ENCODE peak calls at places on chromosomes 6 and 20, in four cellular contexts. Y is GM12878, I is HCT116, Z is HepG2. V is an unnamed sample. For H3K4me1, the result is how much of the 10 kb centered on the place peaks cover.

GRCh38 chr6:62466607-62467006 is 180.6 kb upstream of the KHDRBS2 start:
- DNase-seq in Z (no peak), I (no peak), Y (no peak), V (no peak)

GRCh38 chr6:87543836-87544735 is 45.7 kb downstream of the RARS2 start:
- DNase-seq in Z (no peak), Y (no peak), I (no peak), V (no peak)

GRCh38 chr6:140073456-140073855 is 699.0 kb upstream of the CITED2 start:
- DNase-seq in I (no peak), Z (no peak), Y (no peak), V (no peak)

GRCh38 chr6:118844915-118845314 is 49.0 kb upstream of the ASF1A start:
- DNase-seq in Y (peak), I (no peak), Z (no peak), V (no peak)

GRCh38 chr6:71228461-71229041 is 60.1 kb upstream of the OGFRL1 start:
- DNase-seq in Y (no peak), I (no peak), Z (no peak), V (no peak)

GRCh38 chr6:43887906-43888683 is 118.1 kb downstream of the VEGFA start:
- DNase-seq in Z (no peak), I (no peak), Y (no peak), V (no peak)

GRCh38 chr6:36533321-36533720 is 14.0 kb downstream of the STK38 start:
- DNase-seq in I (no peak), Z (no peak), Y (no peak), V (no peak)

GRCh38 chr6:25034477-25034876 is 98.7 kb upstream of the RIPOR2 start:
- DNase-seq in I (no peak), Z (no peak), Y (no peak), V (no peak)

GRCh38 chr6:139316622-139317317 is 25.0 kb upstream of the TXLNB start:
- DNase-seq in Z (no peak), Y (no peak), I (no peak), V (no peak)

GRCh38 chr6:20412674-20413073 is 11.0 kb downstream of the E2F3 start:
- DNase-seq in I (no peak), Z (no peak), Y (no peak), V (no peak)

GRCh38 chr20:35311409-35311808 is 19.2 kb upstream of the FAM83C start:
- DNase-seq in I (peak), Z (no peak), Y (no peak), V (no peak)

GRCh38 chr6:49839957-49840356 is 26.4 kb downstream of the CRISP1 start:
- DNase-seq in I (no peak), Z (no peak), Y (no peak), V (no peak)

GRCh38 chr20:32019156-32019510 is 8.9 kb downstream of the CCM2L start:
- DNase-seq in Z (no peak), I (no peak), Y (no peak), V (no peak)

GRCh38 chr20:36887779-36888133 is 11.8 kb downstream of the TLDC2 start:
- DNase-seq in Z (no peak), Y (no peak), I (no peak), V (no peak)

GRCh38 chr6:100573169-100573568 is 108.4 kb upstream of the SIM1 start:
- DNase-seq in I (peak), Z (peak), Y (no peak), V (no peak)

GRCh38 chr6:60695232-60695631 is 1590.8 kb downstream of the KHDRBS2 start:
- DNase-seq in Z (no peak), I (no peak), Y (no peak), V (no peak)

GRCh38 chr6:162526960-162527359 is 200.6 kb downstream of the PRKN start:
- DNase-seq in Z (no peak), Y (no peak), I (no peak), V (no peak)

GRCh38 chr20:57392512-57393271 is 1.5 kb downstream of the RBM38 start:
- DNase-seq in Z (no peak), Y (no peak), I (no peak), V (no peak)

GRCh38 chr6:48057611-48058010 is 53.4 kb downstream of the PTCHD4 start:
- DNase-seq in I (no peak), Y (no peak), Z (no peak), V (no peak)

DNA sequence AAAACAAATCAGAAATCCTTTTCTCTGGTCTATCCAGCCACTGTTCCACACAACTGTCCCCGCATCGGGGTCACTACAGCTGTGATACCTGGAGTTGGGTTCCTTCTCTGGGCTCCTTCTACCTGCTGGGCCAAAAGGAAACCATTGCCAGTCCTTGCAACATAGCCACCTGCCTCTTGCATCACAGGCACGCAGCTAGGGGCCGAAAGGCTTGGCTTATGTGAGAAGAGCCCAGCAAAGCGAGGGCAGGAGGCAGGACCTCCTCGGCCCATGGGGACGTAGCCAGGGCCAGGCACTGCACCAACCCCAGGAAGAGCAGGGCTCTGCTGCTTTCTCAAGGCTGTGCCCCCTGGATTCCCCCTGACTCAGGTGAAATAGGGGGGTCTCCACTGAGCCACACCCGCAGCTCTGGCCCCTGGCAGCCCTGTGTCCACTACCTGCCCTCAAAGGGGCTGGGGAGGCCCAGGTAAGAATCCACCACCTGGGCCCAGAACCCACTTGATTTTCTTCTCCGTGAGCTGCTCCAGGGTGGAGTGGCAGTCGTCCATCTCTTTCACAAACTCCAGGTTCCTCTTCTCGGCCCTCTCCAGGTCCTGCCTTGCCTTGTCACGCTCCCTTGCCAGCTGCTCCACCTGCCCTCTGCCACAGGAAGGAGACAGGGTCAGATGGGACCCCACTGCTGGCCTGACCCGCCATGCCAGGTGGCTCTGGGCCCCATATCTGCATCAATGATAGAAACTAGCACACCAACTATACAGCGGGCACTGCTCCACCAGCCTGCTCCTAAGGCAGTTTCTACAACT is 88.9 kb downstream of the GINS1 start:
- DNase-seq in Y (no peak), I (no peak), Z (no peak), V (no peak)
- H3K4me1 ChIP-seq in Y (under half), I (under half), Z (under half), V (under half)

DNA sequence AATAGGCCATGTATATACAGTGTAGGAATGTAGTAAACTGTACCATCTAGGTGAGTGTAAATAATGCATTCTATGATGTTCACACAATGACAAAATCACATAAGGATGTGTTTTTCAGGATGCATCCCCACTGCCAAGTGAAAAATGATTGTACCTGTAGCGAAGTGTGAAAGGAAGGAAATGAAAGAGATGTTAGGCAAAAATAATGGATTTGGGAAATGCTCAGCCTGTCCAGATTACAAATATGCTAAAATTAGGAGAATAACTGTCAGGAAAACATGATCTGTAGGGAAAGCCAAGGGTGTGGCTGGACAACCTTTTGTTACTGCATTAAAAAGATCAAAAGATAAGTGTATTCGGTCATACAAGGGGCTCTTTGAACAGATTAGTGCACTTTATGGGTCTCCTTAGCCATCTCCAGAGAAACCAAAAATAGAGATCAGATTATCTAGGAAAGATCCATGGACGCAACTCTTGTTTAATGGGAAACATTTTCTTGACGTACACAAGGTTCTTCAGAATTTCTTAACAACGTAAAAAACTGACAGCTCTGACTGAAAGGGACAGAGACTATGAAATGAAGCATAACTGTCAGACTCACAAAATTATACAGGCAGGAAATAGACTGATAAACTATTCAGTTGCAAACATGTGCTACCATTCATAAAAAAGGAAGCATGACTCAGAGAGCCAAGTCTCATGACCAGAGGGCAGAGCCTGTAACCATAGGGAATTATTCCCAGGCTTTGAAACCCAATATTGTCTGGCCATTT is 253.6 kb upstream of the RAB32 start:
- DNase-seq in I (no peak), Y (no peak), Z (no peak), V (no peak)
- TF ChIP-seq YY1 in I (no peak), Y (no peak), Z (no peak), V (no peak)

GRCh38 chr6:89862281-89862680 is 32.0 kb upstream of the GJA10 start:
- DNase-seq in I (no peak), Y (peak), Z (no peak), V (no peak)

GRCh38 chr6:89862698-89863097 is 31.6 kb upstream of the GJA10 start:
- DNase-seq in I (no peak), Z (no peak), Y (no peak), V (no peak)

DNA sequence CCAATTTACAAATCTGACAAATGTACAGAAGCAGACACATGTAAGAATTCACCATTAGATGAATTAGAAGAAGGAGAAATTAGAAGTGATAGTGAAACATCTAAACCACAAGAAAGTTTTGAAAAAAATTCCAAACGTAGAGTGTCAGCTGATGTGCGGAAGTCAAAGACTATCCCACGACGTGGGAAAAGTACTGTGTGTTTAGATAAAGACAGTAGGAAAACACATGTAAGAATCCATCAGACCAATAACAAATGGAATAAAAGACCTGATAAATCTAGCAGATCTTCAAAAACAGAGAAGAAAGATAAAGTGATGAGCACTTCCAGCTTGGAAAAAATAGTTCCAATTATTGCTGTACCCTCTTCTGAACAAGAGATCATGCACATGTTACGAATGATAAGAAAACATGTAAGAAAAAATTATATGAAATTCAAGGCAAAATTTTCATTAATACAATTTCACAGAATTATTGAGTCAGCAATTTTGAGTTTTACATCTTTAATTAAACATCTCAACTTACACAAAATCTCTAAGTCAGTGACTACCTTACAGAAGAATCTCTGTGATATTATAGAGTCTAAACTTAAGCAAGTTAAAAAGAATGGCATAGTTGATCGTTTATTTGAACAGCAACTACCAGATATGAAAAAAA is 28.1 kb upstream of the GJA10 start:
- DNase-seq in I (no peak), Z (no peak), Y (no peak), V (no peak)
- H3K4me3 ChIP-seq in I (no peak), Z (no peak), Y (no peak), V (no peak)

DNA sequence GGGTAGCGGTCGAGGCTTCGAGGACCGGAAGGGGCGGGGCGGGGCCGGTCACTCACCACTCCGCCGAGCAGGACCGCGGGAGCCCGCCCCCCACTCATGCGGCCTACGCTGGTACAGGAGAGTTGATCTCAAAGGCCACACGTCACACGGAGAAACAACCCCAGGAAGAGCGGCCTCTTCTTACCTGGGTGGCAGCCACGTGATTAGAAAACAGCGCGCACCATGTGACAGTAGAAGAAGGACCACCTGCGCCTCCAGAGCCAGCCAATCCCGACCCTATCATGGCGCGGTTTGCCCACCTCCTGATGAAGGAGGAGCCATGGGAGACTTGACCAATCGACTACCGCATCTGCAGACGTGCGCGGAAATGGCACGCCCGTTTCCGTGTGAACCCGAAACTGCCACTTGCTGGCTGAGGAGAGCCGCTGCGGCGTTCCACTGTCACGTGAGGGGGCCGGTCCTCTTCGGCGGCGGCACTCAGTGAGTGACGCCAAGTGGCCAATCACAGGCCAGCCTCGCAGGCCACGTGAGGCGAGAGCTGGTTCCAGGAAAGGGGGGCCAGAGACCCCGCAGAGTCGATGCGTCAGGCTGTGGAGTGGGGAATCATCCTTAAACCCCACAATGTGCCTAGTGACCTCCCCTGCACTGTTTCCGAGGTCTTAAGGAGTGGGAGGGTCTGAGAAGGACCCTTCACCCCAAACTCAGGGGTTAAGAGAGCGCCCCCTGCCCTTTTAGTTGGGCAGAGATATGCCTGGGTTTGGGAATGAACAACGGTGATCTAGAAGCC is at the start of gene CUTA:
- DNase-seq in Z (peak), I (peak), Y (peak), V (peak)
- H3K4me1 ChIP-seq in Z (under half), I (under half), Y (under half), V (under half)

GRCh38 chr20:50144362-50144761 is 9.2 kb downstream of the PEDS1 start:
- DNase-seq in Y (no peak), I (no peak), Z (peak), V (no peak)
- TF ChIP-seq YY1 in Y (no peak), I (no peak), Z (no peak), V (no peak)

GRCh38 chr6:446418-447366 is 55.1 kb downstream of the IRF4 start:
- DNase-seq in I (no peak), Y (no peak), Z (no peak), V (no peak)
- H3K4me3 ChIP-seq in I (no peak), Y (no peak), Z (no peak), V (no peak)

DNA sequence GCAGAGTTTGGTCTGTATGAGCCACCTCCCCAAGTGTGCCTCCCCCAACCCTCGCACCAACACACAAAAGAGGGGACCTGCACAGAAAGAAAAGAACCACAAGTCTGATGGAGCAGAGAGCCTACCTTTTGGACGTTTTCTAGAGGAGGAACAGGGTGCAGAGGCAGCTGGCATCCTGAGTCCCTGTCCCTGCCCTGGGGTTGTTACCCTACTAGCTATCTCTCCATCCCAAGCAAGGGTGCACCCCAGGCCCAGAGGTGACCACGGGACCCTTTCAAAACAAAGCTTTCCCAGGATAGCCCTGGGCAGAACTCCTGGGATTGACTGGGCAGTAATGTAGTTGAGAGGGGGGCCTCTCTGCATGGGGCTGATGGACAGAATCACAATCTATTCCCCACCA is 9.7 kb upstream of the MATN4 start:
- DNase-seq in Z (no peak), I (no peak), Y (no peak), V (no peak)
- H3K4me1 ChIP-seq in Z (under half), I (under half), Y (under half), V (under half)

DNA sequence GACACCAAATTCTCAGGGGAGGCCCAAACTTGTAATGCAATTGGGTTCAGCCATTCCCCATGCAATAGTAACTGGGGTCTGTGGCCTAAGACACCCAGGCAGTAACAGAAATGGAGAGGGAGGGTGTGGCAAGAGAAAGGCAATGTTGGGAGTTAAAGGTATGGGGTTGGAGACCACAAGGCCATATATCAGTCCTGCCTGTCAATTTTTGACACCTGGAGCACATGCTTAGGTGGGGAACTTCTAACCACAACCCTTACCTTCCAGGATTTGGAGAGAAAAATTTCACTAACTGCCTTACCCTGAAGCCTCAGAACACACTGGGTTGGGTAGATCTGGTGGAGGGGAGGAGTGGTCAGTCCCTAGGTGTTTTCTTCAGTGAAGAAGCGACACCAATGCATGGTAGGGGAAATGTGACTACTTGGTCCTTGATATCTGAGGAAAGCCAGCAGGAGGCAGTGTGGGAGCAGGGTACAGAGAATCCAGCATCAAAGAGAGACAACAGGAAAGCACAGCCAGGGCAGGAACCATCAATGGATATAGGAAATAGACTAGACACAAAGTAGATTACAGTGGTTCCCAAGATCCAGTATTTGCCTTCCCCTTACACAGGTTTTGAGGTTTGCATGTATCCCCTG is 6.8 kb upstream of the USP49 start:
- DNase-seq in Y (no peak), Z (no peak), I (no peak), V (no peak)
- TF ChIP-seq YY1 in Y (peak), Z (no peak), I (no peak), V (no peak)

GRCh38 chr6:75272145-75272840 is 12.3 kb downstream of the TMEM30A start:
- DNase-seq in I (no peak), Z (no peak), Y (no peak), V (no peak)
- H3K4me3 ChIP-seq in I (no peak), Z (no peak), Y (no peak), V (no peak)

GRCh38 chr6:35108309-35108885 is 32.7 kb downstream of the TCP11 start:
- DNase-seq in Z (no peak), I (no peak), Y (no peak), V (no peak)
- H3K4me1 ChIP-seq in Z (under half), I (under half), Y (under half), V (under half)